ENCODE peak calls at places on chromosomes 7 and 10, in ten cellular contexts. D is upper lobe of right lung, L is AG04450, S is astrocyte of the spinal cord, Y is dorsolateral prefrontal cortex, N is BJ, W is hepatocyte, Q is transverse colon, K is retinal pigment epithelial cell, C is HCT116. I is an unnamed sample.

GRCh38 chr10:50325449-50326188 is 74.3 kb upstream of the ASAH2 start:
- DNase-seq in D (peak; percentile 58), L (peak; percentile 91), S (peak; percentile 97), Y (no peak), N (peak; percentile 86), W (no peak), Q (peak; percentile 22), K (peak; percentile 71), C (peak; percentile 41), I (peak; percentile 87)

GRCh38 chr7:110347091-110347490 is 743.8 kb upstream of the LRRN3 start:
- DNase-seq in D (no peak), L (no peak), S (no peak), Y (no peak), N (no peak), W (no peak), Q (no peak), K (no peak), C (no peak), I (no peak)

GRCh38 chr7:20306499-20306946 is 24.2 kb upstream of the ITGB8 start:
- DNase-seq in D (no peak), L (no peak), S (peak; percentile 65), Y (no peak), N (no peak), W (peak; percentile 28), Q (no peak), K (no peak), C (no peak), I (peak; percentile 67)

GRCh38 chr10:2913531-2913930 is 153.8 kb upstream of the PFKP start:
- DNase-seq in D (no peak), L (no peak), S (no peak), Y (no peak), N (no peak), W (no peak), Q (no peak), K (no peak), C (no peak), I (peak; percentile 71)

GRCh38 chr10:93062499-93063216 is 2.1 kb downstream of the CYP26C1 start:
- DNase-seq in D (peak; percentile 64), L (no peak), S (no peak), Y (no peak), N (no peak), W (peak; percentile 63), Q (no peak), K (no peak), C (no peak), I (no peak)

GRCh38 chr7:94696981-94697670 is 41.2 kb upstream of the SGCE start:
- DNase-seq in D (no peak), L (peak; percentile 87), S (peak; percentile 96), Y (no peak), N (peak; percentile 68), W (peak; percentile 74), Q (peak; percentile 29), K (peak; percentile 94), C (peak; percentile 61), I (peak; percentile 92)

GRCh38 chr10:77637474-77637985 is at the start of gene KCNMA1:
- DNase-seq in D (peak; percentile 69), L (no peak), S (peak; percentile 51), Y (no peak), N (no peak), W (peak; percentile 46), Q (peak; percentile 26), K (no peak), C (no peak), I (no peak)

GRCh38 chr7:38903057-38903456 is 5.9 kb downstream of the VPS41 start:
- DNase-seq in D (no peak), L (no peak), S (no peak), Y (no peak), N (no peak), W (no peak), Q (no peak), K (no peak), C (no peak), I (no peak)

GRCh38 chr7:24378871-24379608 is 95.0 kb downstream of the NPY start:
- DNase-seq in D (peak; percentile 68), L (peak; percentile 7), S (peak; percentile 68), Y (no peak), N (no peak), W (no peak), Q (no peak), K (peak; percentile 70), C (peak; percentile 41), I (peak; percentile 76)

GRCh38 chr10:124912487-124912886 is 29.4 kb upstream of the ZRANB1 start:
- DNase-seq in D (no peak), L (no peak), S (no peak), Y (no peak), N (no peak), W (no peak), Q (no peak), K (no peak), C (no peak), I (no peak)

GRCh38 chr7:23967949-23968599 is 258.1 kb downstream of the STK31 start:
- DNase-seq in D (no peak), L (no peak), S (no peak), Y (no peak), N (no peak), W (no peak), Q (no peak), K (no peak), C (no peak), I (no peak)

GRCh38 chr10:80486151-80486692 is 32.1 kb downstream of the TSPAN14 start:
- DNase-seq in D (peak; percentile 65), L (no peak), S (no peak), Y (no peak), N (no peak), W (no peak), Q (no peak), K (no peak), C (no peak), I (no peak)

GRCh38 chr10:118712930-118713634 is 41.7 kb downstream of the CACUL1 start:
- DNase-seq in D (no peak), L (no peak), S (no peak), Y (no peak), N (no peak), W (no peak), Q (no peak), K (no peak), C (no peak), I (no peak)

GRCh38 chr10:97690138-97690537 is 3.1 kb upstream of the AVPI1 start:
- DNase-seq in D (no peak), L (no peak), S (no peak), Y (no peak), N (no peak), W (no peak), Q (no peak), K (no peak), C (no peak), I (no peak)

GRCh38 chr10:54903770-54904169 is 102.7 kb upstream of the PCDH15 start:
- DNase-seq in D (no peak), L (no peak), S (no peak), Y (no peak), N (no peak), W (no peak), Q (no peak), K (no peak), C (no peak), I (no peak)

GRCh38 chr7:107002131-107002803 is 42.2 kb upstream of the PRKAR2B start:
- DNase-seq in D (no peak), L (no peak), S (no peak), Y (no peak), N (no peak), W (no peak), Q (no peak), K (no peak), C (no peak), I (no peak)

GRCh38 chr7:75880242-75880641 is 1.4 kb downstream of the RHBDD2 start:
- DNase-seq in D (no peak), L (no peak), S (no peak), Y (no peak), N (no peak), W (no peak), Q (no peak), K (no peak), C (no peak), I (no peak)
- H3K4me3 ChIP-seq in D (peak overlapping the region; percentile 99), L (peak overlapping the region; percentile 97), S (peak overlapping the region; percentile 93), Y (peak overlapping the region; percentile 76), N (peak overlapping the region; percentile 82), W (peak overlapping the region; percentile 85), Q (peak overlapping the region; percentile 85), K (peak overlapping the region; percentile 95), C (peak overlapping the region; percentile 94), I (peak overlapping the region; percentile 91)

DNA sequence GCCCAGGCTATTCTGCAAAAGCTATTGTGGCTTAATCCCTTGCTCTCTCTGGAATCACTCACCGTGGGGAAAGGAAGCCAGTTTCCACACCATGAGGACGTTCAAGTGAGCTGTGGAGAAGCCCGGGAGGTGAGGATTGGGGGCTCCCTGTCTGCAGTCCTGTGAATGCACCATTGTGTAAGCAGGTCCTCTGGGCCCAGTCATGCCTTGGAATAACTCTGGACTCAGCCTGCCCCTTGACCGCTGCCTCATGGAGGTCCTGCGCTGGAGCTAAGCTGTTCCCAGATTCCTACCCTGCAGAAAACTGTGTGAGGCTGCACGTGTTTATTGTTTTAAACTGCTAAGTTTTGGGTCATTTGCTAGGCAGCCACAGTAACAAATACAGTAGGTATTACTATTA is 33.5 kb downstream of the LYZL2 start:
- DNase-seq in D (no peak), L (no peak), S (peak; percentile 14), Y (no peak), N (no peak), W (no peak), Q (no peak), K (no peak), C (no peak), I (no peak)
- TF ChIP-seq CTCF in D (no peak), L (no peak), S (no peak), Y (no peak), N (no peak), W (no peak), Q (no peak), K (no peak), C (no peak), I (no peak)

GRCh38 chr10:14748471-14748870 is 26.2 kb downstream of the FAM107B start:
- DNase-seq in D (no peak), L (no peak), S (no peak), Y (no peak), N (no peak), W (no peak), Q (no peak), K (no peak), C (no peak), I (no peak)

GRCh38 chr10:14749051-14749809 is 25.5 kb downstream of the FAM107B start:
- DNase-seq in D (no peak), L (no peak), S (no peak), Y (no peak), N (no peak), W (peak; percentile 27), Q (peak; percentile 29), K (no peak), C (no peak), I (no peak)

GRCh38 chr10:14751576-14752330 is 22.9 kb downstream of the FAM107B start:
- DNase-seq in D (no peak), L (no peak), S (peak; percentile 33), Y (no peak), N (no peak), W (peak; percentile 34), Q (peak; percentile 38), K (no peak), C (no peak), I (no peak)

GRCh38 chr10:14750900-14751575 is 23.7 kb downstream of the FAM107B start:
- DNase-seq in D (no peak), L (no peak), S (no peak), Y (no peak), N (no peak), W (no peak), Q (peak; percentile 29), K (no peak), C (no peak), I (no peak)
- H3K4me3 ChIP-seq in D (no peak overlapping the region), L (no peak overlapping the region), S (no peak overlapping the region), Y (no peak overlapping the region), N (no peak overlapping the region), W (no peak overlapping the region), Q (no peak overlapping the region), K (no peak overlapping the region), C (no peak overlapping the region), I (no peak overlapping the region)

GRCh38 chr7:55481126-55481525 is 91.2 kb downstream of the VOPP1 start:
- DNase-seq in D (no peak), L (no peak), S (no peak), Y (no peak), N (no peak), W (no peak), Q (no peak), K (no peak), C (no peak), I (no peak)
- TF ChIP-seq CTCF in D (no peak), L (no peak), S (no peak), Y (no peak), N (no peak), W (no peak), Q (no peak), K (no peak), C (no peak), I (no peak)